ENCODE peak calls at places on chromosome 18, in four cellular contexts. S is K562, J is HepG2, M is GM12878. N is an unnamed sample.

GRCh38 chr18:24446953-24447537 is 13.4 kb upstream of the HRH4 start:
- DNase-seq in S (no peak), J (no peak), M (no peak), N (peak; percentile 21)

GRCh38 chr18:35588995-35589394 is 7.5 kb downstream of the GALNT1 start:
- DNase-seq in S (no peak), J (peak; percentile 35), M (no peak), N (peak; percentile 86)

GRCh38 chr18:519019-519879 is 18.7 kb upstream of the COLEC12 start:
- DNase-seq in S (no peak), J (no peak), M (peak; percentile 43), N (no peak)

GRCh38 chr18:50636366-50637057 is 76.6 kb downstream of the MAPK4 start:
- DNase-seq in S (no peak), J (no peak), M (no peak), N (no peak)

GRCh38 chr18:25166113-25166512 is 185.9 kb downstream of the ZNF521 start:
- DNase-seq in S (no peak), J (no peak), M (no peak), N (no peak)

GRCh38 chr18:22466608-22467390 is 49.1 kb upstream of the CTAGE1 start:
- DNase-seq in S (no peak), J (peak; percentile 58), M (no peak), N (no peak)

GRCh38 chr18:4142876-4143275 is 312.2 kb downstream of the DLGAP1 start:
- DNase-seq in S (no peak), J (no peak), M (no peak), N (no peak)

GRCh38 chr18:36196239-36196995 is 9.1 kb downstream of the MOCOS start:
- DNase-seq in S (no peak), J (no peak), M (no peak), N (no peak)

GRCh38 chr18:28175930-28176673 is 828 bp downstream of the CDH2 start:
- DNase-seq in S (no peak), J (no peak), M (no peak), N (peak; percentile 62)

GRCh38 chr18:36096955-36097354 is 29.6 kb upstream of the RPRD1A start:
- DNase-seq in S (no peak), J (no peak), M (no peak), N (no peak)

GRCh38 chr18:79924814-79925655 is 26.4 kb downstream of the SLC66A2 start:
- DNase-seq in S (no peak), J (no peak), M (no peak), N (no peak)

GRCh38 chr18:51890762-51891161 is 449.2 kb upstream of the DCC start:
- DNase-seq in S (no peak), J (no peak), M (no peak), N (no peak)

GRCh38 chr18:58102875-58103274 is 58.8 kb downstream of the NEDD4L start:
- DNase-seq in S (no peak), J (peak; percentile 66), M (no peak), N (no peak)

GRCh38 chr18:58102020-58102419 is 58.0 kb downstream of the NEDD4L start:
- DNase-seq in S (no peak), J (no peak), M (no peak), N (no peak)

GRCh38 chr18:58105206-58105907 is 61.3 kb downstream of the NEDD4L start:
- DNase-seq in S (no peak), J (no peak), M (no peak), N (no peak)

GRCh38 chr18:58104071-58104470 is 60.0 kb downstream of the NEDD4L start:
- DNase-seq in S (no peak), J (no peak), M (no peak), N (no peak)

DNA sequence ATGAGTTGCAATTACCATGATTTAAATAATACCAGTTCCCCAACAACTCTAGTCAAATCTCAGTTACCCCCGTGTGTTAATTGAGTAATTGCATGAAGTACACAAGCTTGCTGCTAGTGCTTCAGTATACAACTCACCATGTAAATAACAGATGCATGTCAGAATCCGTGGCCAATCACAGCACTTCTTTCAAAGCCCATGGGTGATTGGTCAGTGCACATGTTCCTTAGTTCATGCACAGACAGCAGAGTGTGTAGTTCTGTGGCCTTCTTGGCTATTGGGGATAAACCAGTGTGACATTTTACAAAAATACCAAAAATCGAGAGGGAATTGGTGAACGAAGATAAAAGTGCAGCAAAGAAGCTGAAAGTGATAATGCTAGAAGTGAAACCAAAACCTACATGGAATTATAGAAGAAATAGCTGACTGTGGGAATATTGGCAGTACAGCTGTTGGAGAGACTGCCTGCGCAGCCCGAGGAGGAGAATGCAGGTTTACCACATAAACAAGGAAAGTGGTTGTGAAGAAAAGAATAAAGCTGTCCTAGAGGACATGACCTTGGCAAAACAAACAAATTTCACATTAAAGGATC is 59.4 kb downstream of the NEDD4L start:
- DNase-seq in S (peak; percentile 19), J (no peak), M (no peak), N (no peak)
- H2AFZ ChIP-seq in S (no peak overlapping the region), J (no peak overlapping the region), M (no peak overlapping the region), N (no peak overlapping the region)

GRCh38 chr18:48020337-48021250 is 90.1 kb upstream of the SMAD2 start:
- DNase-seq in S (no peak), J (no peak), M (no peak), N (no peak)

GRCh38 chr18:48023334-48024008 is 93.0 kb upstream of the SMAD2 start:
- DNase-seq in S (peak; percentile 17), J (peak; percentile 13), M (no peak), N (peak; percentile 83)

GRCh38 chr18:48021273-48021914 is 90.9 kb upstream of the SMAD2 start:
- DNase-seq in S (no peak), J (no peak), M (no peak), N (no peak)

GRCh38 chr18:48022531-48023330 is 92.3 kb upstream of the SMAD2 start:
- DNase-seq in S (peak; percentile 50), J (peak; percentile 59), M (peak; percentile 12), N (peak; percentile 91)

DNA sequence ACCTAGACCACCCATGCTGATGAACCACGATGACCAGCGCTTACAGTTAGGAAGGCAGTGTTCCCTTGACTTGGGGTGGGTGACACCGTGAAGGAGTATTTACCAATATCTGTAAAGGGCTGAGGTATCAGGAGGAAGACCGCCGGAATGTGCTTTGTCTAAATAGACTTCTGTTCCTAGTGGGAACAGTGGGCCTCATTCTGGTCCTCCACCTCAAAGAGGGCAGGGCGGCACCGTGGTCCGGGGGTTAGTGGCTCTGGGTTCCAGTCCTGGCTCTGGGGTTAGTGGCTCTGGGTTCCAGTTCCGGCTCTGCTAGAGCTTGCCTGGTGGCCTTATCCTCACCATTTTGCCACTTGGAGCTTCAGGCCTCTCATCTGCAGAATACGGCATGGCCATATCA is 91.6 kb upstream of the SMAD2 start:
- DNase-seq in S (no peak), J (no peak), M (no peak), N (no peak)
- TF ChIP-seq JUNB in S (no peak), J (no peak), M (no peak), N (no peak)

DNA sequence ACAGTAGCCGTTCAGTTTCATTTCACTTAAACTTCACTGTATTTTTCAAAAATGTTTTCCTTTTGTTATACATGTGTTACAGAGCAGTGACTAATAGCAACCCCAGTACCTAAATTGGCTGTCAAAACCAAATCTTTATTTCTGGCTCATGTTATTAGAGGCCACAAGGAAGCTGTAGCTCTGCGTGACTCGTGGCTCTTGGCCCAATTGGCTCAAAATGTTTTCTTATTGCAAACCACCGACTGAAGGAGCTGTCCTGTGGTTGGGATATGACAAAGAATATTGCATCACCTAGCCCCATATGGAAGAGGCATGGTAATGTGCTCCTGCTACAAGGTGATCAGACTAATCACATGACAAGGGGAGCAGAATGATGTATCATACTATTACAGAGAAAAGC is 1058.6 kb downstream of the CBLN2 start:
- DNase-seq in S (no peak), J (no peak), M (no peak), N (no peak)
- H2AFZ ChIP-seq in S (no peak overlapping the region), J (no peak overlapping the region), M (no peak overlapping the region), N (no peak overlapping the region)

DNA sequence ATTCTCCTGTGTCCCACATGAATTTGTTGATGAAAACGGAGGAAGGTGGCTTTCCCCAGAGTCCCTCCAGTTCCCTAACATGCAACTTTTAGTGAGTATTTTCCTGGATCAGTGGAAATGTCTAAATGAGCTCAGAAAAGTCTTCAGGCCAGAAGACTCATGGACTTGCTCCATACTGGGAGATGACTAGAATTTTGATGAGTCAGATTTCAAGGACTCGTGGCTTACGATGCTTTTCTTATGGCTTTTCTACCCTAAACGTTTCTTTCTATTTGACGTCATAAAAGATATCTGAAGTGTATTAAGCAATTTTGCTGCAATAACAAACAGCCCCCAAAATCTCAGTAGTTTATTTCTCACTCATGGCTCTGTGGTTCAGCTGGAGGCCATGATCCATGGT is 397.6 kb downstream of the FBXO15 start:
- DNase-seq in S (no peak), J (no peak), M (no peak), N (no peak)
- TF ChIP-seq JUNB in S (no peak), J (no peak), M (no peak), N (no peak)

GRCh38 chr18:12406376-12407111 is 1.2 kb upstream of the PRELID3A start:
- DNase-seq in S (peak; percentile 9), J (no peak), M (no peak), N (no peak)

GRCh38 chr18:12408247-12408869 is 629 bp downstream of the PRELID3A start:
- DNase-seq in S (no peak), J (no peak), M (no peak), N (no peak)

GRCh38 chr18:12401881-12402280 is 5.8 kb upstream of the PRELID3A start:
- DNase-seq in S (peak; percentile 6), J (no peak), M (no peak), N (no peak)

GRCh38 chr18:12405066-12405465 is 2.7 kb upstream of the PRELID3A start:
- DNase-seq in S (no peak), J (no peak), M (no peak), N (no peak)

GRCh38 chr18:12403601-12404506 is 3.9 kb upstream of the PRELID3A start:
- DNase-seq in S (peak; percentile 55), J (no peak), M (no peak), N (no peak)
- H2AFZ ChIP-seq in S (peak overlapping the region; percentile 80), J (no peak overlapping the region), M (no peak overlapping the region), N (no peak overlapping the region)

N was measured in GM23338.